ENCODE peak calls at places on chromosomes 3 and 15, in nine cellular contexts. J is HCT116, I is prostate gland, R is ovary, G is heart left ventricle, N is adrenal gland, F is spleen, H is K562, K is esophagus muscularis mucosa. T is an unnamed sample. For H3K9me3 and H3K36me3, the result is how much of the 10 kb centered on the place peaks cover.

GRCh38 chr3:169673521-169673920 is 10.0 kb upstream of the MECOM start:
- DNase-seq in I (no peak), R (no peak), J (no peak), F (no peak), G (no peak), N (no peak), K (no peak), H (no peak), T (no peak)

GRCh38 chr3:134910026-134910425 is 115.0 kb downstream of the EPHB1 start:
- DNase-seq in G (no peak), R (no peak), F (peak), J (no peak), H (no peak), I (no peak), K (no peak), N (no peak), T (no peak)

GRCh38 chr3:185537369-185537970 is 14.9 kb downstream of the LIPH start:
- DNase-seq in R (no peak), I (peak), N (no peak), G (peak), F (peak), H (peak), J (peak), K (peak), T (peak)

GRCh38 chr15:56040081-56041035 is 46.9 kb upstream of the NEDD4 start:
- DNase-seq in K (no peak), F (no peak), R (peak), H (no peak), N (peak), J (peak), I (peak), G (peak), T (peak)

GRCh38 chr3:52053307-52054304 is 2.8 kb downstream of the DUSP7 start:
- DNase-seq in G (peak), F (peak), K (no peak), R (peak), J (no peak), N (no peak), H (peak), I (peak), T (no peak)

GRCh38 chr3:180180795-180181194 is 144.1 kb upstream of the PEX5L start:
- DNase-seq in K (no peak), J (no peak), R (no peak), H (no peak), F (no peak), N (no peak), G (no peak), I (no peak), T (no peak)

GRCh38 chr3:46481636-46482035 is 16.1 kb upstream of the RTP3 start:
- DNase-seq in K (no peak), H (no peak), I (no peak), G (no peak), F (no peak), J (no peak), N (no peak), R (no peak), T (no peak)

GRCh38 chr3:6105187-6105586 is 755.7 kb upstream of the GRM7 start:
- DNase-seq in H (no peak), K (no peak), R (no peak), I (no peak), G (no peak), J (no peak), N (no peak), F (no peak), T (no peak)

GRCh38 chr3:105836533-105836932 is 32.3 kb downstream of the CBLB start:
- DNase-seq in N (no peak), G (no peak), J (no peak), K (no peak), I (no peak), R (no peak), H (no peak), F (no peak), T (no peak)

GRCh38 chr15:67149859-67150824 is 84.7 kb downstream of the SMAD3 start:
- DNase-seq in N (peak), I (no peak), F (no peak), G (peak), K (no peak), H (peak), J (peak), R (peak), T (peak)

GRCh38 chr3:6965881-6966280 is 105.0 kb downstream of the GRM7 start:
- DNase-seq in I (no peak), N (no peak), R (no peak), H (no peak), G (no peak), J (no peak), F (no peak), K (no peak), T (no peak)

GRCh38 chr3:63990733-63991132 is 32.6 kb downstream of the PSMD6 start:
- DNase-seq in R (no peak), F (no peak), K (no peak), G (no peak), J (no peak), H (no peak), I (no peak), N (no peak), T (no peak)

GRCh38 chr3:52530918-52531635 is 2.6 kb downstream of the NT5DC2 start:
- DNase-seq in H (no peak), F (peak), R (peak), I (no peak), G (peak), J (no peak), K (no peak), N (peak), T (no peak)

GRCh38 chr3:128493221-128494151 is 485 bp upstream of the GATA2 start:
- DNase-seq in G (no peak), F (peak), K (no peak), I (no peak), R (no peak), N (no peak), J (no peak), H (no peak), T (no peak)

GRCh38 chr3:108976058-108976457 is 22.4 kb upstream of the GUCA1C start:
- DNase-seq in N (no peak), F (no peak), K (no peak), R (no peak), I (no peak), G (no peak), J (no peak), H (no peak), T (no peak)

GRCh38 chr3:108973019-108973418 is 19.3 kb upstream of the GUCA1C start:
- DNase-seq in G (no peak), N (no peak), J (no peak), H (no peak), F (no peak), I (no peak), K (no peak), R (no peak), T (no peak)

GRCh38 chr3:108970561-108970960 is 16.9 kb upstream of the GUCA1C start:
- DNase-seq in K (no peak), H (no peak), F (no peak), R (no peak), I (no peak), G (no peak), J (no peak), N (no peak), T (no peak)

GRCh38 chr3:108966773-108967172 is 13.1 kb upstream of the GUCA1C start:
- DNase-seq in F (no peak), R (no peak), K (no peak), I (no peak), N (no peak), J (no peak), H (no peak), G (no peak), T (no peak)

DNA sequence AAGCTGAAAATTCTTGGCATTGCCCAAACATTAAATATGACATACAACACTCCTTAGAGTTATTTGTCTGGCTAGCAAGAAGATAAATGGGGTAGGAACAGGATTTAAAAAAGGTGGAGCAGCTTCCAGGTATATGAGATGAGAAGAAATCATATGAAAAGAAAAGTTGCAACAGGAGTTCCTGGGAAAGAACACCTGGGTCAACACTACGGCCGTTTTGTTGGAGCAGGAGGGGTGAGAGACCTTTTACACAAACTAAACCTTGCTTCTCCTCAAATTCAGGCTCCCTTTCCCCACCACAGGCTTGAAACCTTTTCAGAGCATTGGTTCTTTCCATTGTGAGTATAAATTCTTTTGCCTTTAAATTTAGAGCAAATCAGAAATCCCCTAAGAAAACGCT is 18.8 kb upstream of the GUCA1C start:
- DNase-seq in F (no peak), K (no peak), N (no peak), J (no peak), G (no peak), H (no peak), I (no peak), R (no peak), T (no peak)
- TF ChIP-seq POLR2A in F (no peak), K (no peak), N (no peak), J (no peak), G (no peak), H (no peak), I (no peak), R (no peak), T (no peak)

GRCh38 chr15:59991919-59992318 is 12.2 kb upstream of the FOXB1 start:
- DNase-seq in N (no peak), G (no peak), H (no peak), F (no peak), J (no peak), I (no peak), K (no peak), R (no peak), T (no peak)
- H3K9me3 ChIP-seq in N (under half), G (under half), H (under half), F (under half), J (under half), I (under half), K (under half), R (under half), T (under half)

GRCh38 chr3:10280177-10280529 is 12.6 kb downstream of the GHRL start:
- DNase-seq in K (no peak), I (no peak), R (no peak), N (no peak), H (no peak), J (no peak), F (peak), G (no peak), T (no peak)
- H3K36me3 ChIP-seq in K (half or more), I (under half), R (under half), N (half or more), H (half or more), J (under half), F (half or more), G (half or more), T (under half)

GRCh38 chr3:47766186-47766585 is 15.5 kb downstream of the SMARCC1 start:
- DNase-seq in R (no peak), G (no peak), F (no peak), I (no peak), K (no peak), N (no peak), J (no peak), H (no peak), T (peak)
- TF ChIP-seq POLR2A in R (no peak), G (no peak), F (no peak), I (no peak), K (no peak), N (no peak), J (no peak), H (no peak), T (no peak)

GRCh38 chr3:806006-806405 is 286.8 kb upstream of the CNTN6 start:
- DNase-seq in R (no peak), I (no peak), N (no peak), K (no peak), J (no peak), G (no peak), H (no peak), F (no peak), T (no peak)
- H3K9me3 ChIP-seq in R (under half), I (under half), N (under half), K (under half), J (under half), G (under half), H (under half), F (under half), T (under half)

DNA sequence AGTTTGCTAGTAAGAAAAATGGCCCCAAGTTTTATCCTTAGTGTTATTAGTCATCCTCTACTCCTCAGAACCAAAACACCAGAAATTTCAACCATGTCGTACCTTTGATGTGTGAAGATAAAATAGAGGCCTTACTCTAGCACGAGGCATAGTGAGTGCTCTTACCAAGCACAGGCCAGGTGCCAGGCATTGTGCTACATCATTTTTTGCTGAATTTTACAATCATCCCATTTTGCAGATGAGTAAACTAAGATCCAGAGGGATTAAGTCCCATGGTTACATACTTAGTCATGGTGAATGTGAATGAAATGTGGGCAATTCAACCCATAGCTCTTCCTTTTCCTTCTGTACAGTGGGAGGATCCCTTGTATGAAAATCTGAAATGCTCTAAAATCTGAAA is 15.2 kb downstream of the LMCD1 start:
- DNase-seq in K (no peak), G (no peak), R (no peak), I (no peak), H (no peak), F (no peak), J (no peak), N (no peak), T (no peak)
- H3K36me3 ChIP-seq in K (under half), G (under half), R (under half), I (under half), H (under half), F (under half), J (under half), N (under half), T (under half)

DNA sequence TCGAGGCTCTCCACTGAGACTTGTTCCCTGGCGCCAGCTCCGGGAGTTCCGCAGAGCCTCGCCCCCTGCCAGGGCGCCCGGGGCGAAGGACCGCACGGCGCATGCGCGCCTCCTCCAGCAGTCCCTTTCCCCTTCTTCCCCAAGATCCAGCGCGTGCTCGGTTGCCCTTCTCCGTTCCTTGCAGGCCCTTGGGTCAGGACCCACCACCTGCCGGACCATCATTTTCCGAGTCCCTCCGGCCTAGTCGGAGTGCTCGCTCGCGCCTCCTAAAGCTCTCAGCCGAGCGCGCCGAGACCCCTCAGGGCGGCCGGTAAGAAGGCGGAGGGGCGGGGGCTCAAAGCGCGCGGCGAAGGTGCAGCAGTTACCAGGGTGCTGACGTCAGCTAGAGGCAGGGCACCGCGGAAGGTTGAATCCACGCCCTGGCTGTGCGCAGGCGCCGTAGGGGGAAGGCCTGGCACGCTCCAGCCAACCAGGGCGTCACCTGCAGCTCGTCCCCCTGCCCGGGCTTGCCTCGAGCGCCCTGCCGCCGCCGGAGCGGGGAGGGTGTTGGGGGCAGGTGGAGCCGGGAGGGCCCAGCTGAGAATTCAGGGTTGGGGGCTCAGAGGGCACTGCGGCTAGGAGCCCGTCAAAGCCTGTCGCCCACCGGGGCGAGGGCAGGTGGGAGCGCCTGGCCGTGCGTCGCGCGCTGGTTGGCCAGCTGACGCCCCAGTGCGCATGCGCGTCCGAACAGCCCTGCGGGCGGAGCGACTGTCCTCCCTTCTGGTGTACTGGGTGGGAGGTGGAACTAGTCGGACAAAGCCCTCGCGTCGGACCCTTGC is at the start of gene TCAIM:
- DNase-seq in R (peak), K (peak), H (peak), J (peak), I (peak), G (peak), N (peak), F (peak), T (peak)
- TF ChIP-seq POLR2A in R (peak), K (peak), H (peak), J (no peak), I (peak), G (peak), N (peak), F (no peak), T (peak)

GRCh38 chr3:33526787-33527186 is 86.6 kb upstream of the UBP1 start:
- DNase-seq in G (no peak), K (no peak), H (no peak), F (no peak), I (no peak), J (no peak), R (no peak), N (no peak), T (no peak)
- H3K9me3 ChIP-seq in G (under half), K (under half), H (under half), F (under half), I (under half), J (under half), R (under half), N (under half), T (under half)